ENCODE peak calls at places on chromosomes 6 and 20, in six cellular contexts. U is suprapubic skin, M is B cell, O is cardiac fibroblast, Y is cardiac muscle cell, L is A549. J is an unnamed sample.

GRCh38 chr6:145508107-145508506 is 227.2 kb downstream of the EPM2A start:
- DNase-seq in Y (no peak), M (no peak), L (peak; percentile 3), O (peak; percentile 2), U (no peak), J (no peak)

GRCh38 chr6:168370310-168370991 is 50.9 kb upstream of the DACT2 start:
- DNase-seq in Y (peak; percentile 81), M (peak; percentile 37), O (peak; percentile 44), U (peak; percentile 80), L (peak; percentile 50), J (no peak)

GRCh38 chr6:157670466-157671186 is 152.4 kb upstream of the SNX9 start:
- DNase-seq in O (no peak), L (no peak), U (no peak), Y (no peak), M (no peak), J (no peak)

GRCh38 chr6:162785632-162786242 is 58.0 kb downstream of the PACRG start:
- DNase-seq in U (no peak), L (no peak), M (no peak), Y (peak; percentile 3), O (no peak), J (no peak)

GRCh38 chr20:35311409-35311808 is 19.2 kb upstream of the FAM83C start:
- DNase-seq in Y (no peak), M (no peak), L (peak; percentile 69), O (peak; percentile 73), U (no peak), J (no peak)

GRCh38 chr20:24814556-24815195 is 134.4 kb upstream of the CST7 start:
- DNase-seq in M (no peak), U (no peak), O (no peak), L (no peak), Y (no peak), J (no peak)

GRCh38 chr6:15288856-15289255 is 43.0 kb downstream of the JARID2 start:
- DNase-seq in U (no peak), Y (no peak), L (no peak), O (no peak), M (no peak), J (no peak)

GRCh38 chr6:113428702-113429101 is 428.4 kb upstream of the MARCKS start:
- DNase-seq in O (peak; percentile 49), L (no peak), Y (no peak), U (no peak), M (no peak), J (no peak)

GRCh38 chr6:1870902-1871301 is 261.2 kb downstream of the FOXC1 start:
- DNase-seq in M (no peak), U (no peak), Y (no peak), L (no peak), O (no peak), J (no peak)

GRCh38 chr6:34970487-34970886 is 81.4 kb downstream of the ANKS1A start:
- DNase-seq in Y (no peak), U (no peak), O (no peak), M (no peak), L (no peak), J (no peak)

GRCh38 chr6:30931959-30932645 is at the start of gene SFTA2:
- DNase-seq in M (no peak), U (no peak), O (no peak), L (no peak), Y (no peak), J (no peak)

GRCh38 chr20:6298049-6298448 is 175.2 kb upstream of the FERMT1 start:
- DNase-seq in O (no peak), M (no peak), Y (peak; percentile 93), L (no peak), U (no peak), J (no peak)

GRCh38 chr6:3032986-3033385 is 33.3 kb downstream of the NQO2 start:
- DNase-seq in Y (no peak), U (no peak), O (peak; percentile 69), M (no peak), L (peak; percentile 42), J (no peak)

GRCh38 chr20:41509316-41509715 is 108.9 kb downstream of the CHD6 start:
- DNase-seq in U (no peak), L (no peak), M (no peak), Y (no peak), O (no peak), J (no peak)

GRCh38 chr20:47574616-47575401 is 73.1 kb downstream of the NCOA3 start:
- DNase-seq in M (peak; percentile 34), L (peak; percentile 80), O (peak; percentile 34), U (no peak), Y (peak; percentile 23), J (no peak)

GRCh38 chr20:11232896-11233295 is 559.1 kb upstream of the JAG1 start:
- DNase-seq in Y (no peak), L (no peak), M (no peak), U (no peak), O (no peak), J (no peak)

GRCh38 chr6:166998256-166999144 is 697 bp upstream of the CEP43 start:
- DNase-seq in U (peak; percentile 69), O (peak; percentile 4), L (peak; percentile 2), Y (no peak), M (peak; percentile 33), J (peak; percentile 39)

GRCh38 chr20:61291166-61291829 is 39.2 kb downstream of the CDH4 start:
- DNase-seq in O (no peak), L (no peak), M (no peak), Y (no peak), U (no peak), J (no peak)

GRCh38 chr6:84926756-84927155 is 162.4 kb upstream of the TBX18 start:
- DNase-seq in M (no peak), Y (no peak), O (peak; percentile 70), U (no peak), L (no peak), J (no peak)

GRCh38 chr6:154528286-154528915 is 17.9 kb upstream of the CNKSR3 start:
- DNase-seq in U (no peak), Y (no peak), M (no peak), L (no peak), O (no peak), J (no peak)

GRCh38 chr6:122673345-122673961 is 63.2 kb downstream of the PKIB start:
- DNase-seq in U (no peak), O (no peak), Y (no peak), L (no peak), M (no peak), J (no peak)

GRCh38 chr20:1375515-1375914 is 17.3 kb downstream of the FKBP1A start:
- DNase-seq in M (no peak), U (no peak), L (no peak), Y (no peak), O (peak; percentile 81), J (no peak)

GRCh38 chr6:4884646-4885427 is 108.6 kb downstream of the CDYL start:
- DNase-seq in O (no peak), L (no peak), M (peak; percentile 24), U (no peak), Y (no peak), J (no peak)

GRCh38 chr20:25195962-25196700 is 619 bp downstream of the ENTPD6 start:
- DNase-seq in L (peak; percentile 32), Y (peak; percentile 42), O (peak; percentile 17), M (no peak), U (peak; percentile 80), J (no peak)

DNA sequence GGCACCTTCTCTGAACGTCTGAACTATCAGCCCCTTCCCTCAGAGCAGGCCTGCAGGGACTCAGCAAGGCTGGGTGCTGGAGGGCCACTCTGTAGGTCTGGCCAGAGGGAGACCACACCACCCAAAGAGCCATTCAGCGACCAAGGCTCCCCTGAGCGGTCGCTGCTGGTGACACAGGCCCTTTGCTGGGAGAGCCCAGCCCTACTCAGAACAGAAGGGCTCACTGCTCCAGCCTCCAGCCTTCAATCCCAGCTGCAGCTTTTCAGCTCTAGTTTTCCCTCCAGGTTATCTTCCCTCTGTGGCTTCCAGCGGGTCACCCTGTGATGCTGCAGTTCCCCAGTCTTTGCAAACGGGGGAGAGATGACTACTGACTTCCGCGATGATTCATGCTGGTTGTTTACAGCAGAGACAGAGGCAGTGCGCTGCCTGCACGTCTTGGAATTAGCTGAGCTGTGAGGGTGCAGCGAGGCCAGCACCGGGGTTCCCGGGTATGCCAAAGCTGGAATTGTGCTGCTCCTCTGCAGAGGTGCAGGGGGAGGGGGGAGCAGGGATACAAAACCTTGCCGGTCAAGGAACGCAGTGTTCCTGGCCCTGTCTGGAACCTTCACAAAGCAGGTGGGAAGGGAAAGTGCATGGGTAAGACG is 161.4 kb downstream of the LY86 start:
- DNase-seq in M (no peak), O (peak; percentile 77), L (peak; percentile 48), U (no peak), Y (peak; percentile 20), J (no peak)
- TF ChIP-seq CTCF in M (no peak), O (no peak), L (no peak), U (no peak), Y (no peak), J (no peak)

DNA sequence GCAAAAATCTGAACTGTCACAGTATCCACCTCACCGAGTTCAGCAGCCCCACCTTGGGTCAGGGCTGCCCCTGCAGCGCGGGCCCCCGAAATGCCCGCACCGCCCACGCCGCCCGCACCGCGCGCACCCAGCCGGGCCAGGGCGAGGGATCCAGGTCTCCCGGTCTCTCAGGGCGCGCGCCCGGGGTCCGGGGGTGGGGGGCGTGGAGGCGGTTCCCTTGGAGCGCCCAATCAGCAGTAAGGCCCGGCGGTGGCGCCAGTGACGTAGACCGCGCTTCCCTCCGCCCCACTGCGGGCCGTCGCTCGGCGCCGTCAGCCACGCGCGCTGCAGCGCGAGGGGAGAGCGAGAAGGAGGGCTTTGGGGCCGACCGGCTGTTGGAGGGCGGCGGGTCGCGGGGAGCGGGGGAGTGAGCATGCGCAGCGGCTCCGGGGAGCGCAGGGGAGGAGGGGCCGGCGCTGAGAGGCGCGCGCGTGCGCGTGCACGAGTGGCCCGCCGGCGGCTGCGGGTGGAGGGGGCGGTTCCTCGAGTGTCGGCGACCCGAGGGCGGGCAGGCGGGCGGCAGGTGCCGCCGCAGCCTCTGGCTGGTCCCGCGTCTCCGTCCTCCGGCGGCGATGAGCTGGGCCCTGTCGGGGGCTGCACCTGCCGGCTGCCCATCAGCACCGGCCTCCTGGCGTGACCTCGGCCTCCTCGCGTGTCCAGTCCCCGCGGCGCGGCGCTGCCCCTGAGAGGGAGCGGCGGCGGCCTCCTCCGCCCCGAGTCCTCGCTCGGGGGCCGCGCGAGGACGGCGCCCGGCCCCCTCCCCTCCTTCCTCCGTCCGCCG is at the start of gene TMEM170B:
- DNase-seq in U (peak; percentile 95), L (peak; percentile 89), O (peak; percentile 56), M (peak; percentile 100), Y (peak; percentile 96), J (peak; percentile 98)
- TF ChIP-seq CTCF in U (no peak), L (no peak), O (no peak), M (no peak), Y (no peak), J (no peak)

DNA sequence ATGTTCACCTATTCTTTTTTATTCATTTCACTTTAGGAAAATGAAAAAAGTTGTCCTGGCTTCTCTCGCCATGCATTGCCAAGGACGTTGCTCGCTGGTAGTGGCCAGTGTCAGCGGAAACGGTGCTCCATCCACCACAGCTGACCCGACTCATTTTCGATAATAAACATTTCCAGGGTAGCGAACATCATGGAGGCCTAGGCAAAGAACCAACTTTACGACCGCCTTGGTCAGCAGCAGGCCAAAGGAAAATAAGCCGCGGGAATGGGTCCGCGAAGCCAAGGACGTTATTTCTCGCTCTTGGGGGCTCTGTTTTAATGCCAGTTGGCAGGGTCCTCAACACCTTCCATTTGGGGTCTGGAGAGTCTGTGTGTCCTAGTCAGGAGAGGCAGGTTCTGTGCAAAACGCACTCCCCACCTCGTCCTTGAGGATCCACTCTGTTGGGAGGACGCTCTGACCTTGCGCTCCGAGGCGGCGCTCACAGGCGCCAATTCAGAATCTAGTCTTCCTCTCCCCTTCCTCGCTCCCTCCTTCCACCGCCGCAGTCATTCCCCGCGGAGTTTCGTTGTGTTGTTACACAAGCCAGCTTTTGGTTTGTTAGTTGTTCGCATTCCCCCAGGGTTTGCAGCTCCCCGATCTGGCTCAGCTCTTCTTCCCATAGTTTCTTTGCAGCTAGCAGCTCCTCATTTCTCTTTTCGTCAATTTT is 4.1 kb upstream of the PAX1 start:
- DNase-seq in U (no peak), M (no peak), O (no peak), Y (no peak), L (no peak), J (no peak)
- TF ChIP-seq CTCF in U (no peak), M (no peak), O (no peak), Y (no peak), L (no peak), J (no peak)

GRCh38 chr20:62817975-62818591 is 1.2 kb downstream of the COL9A3 start:
- DNase-seq in L (no peak), U (no peak), M (no peak), Y (no peak), O (no peak), J (no peak)
- TF ChIP-seq CTCF in L (no peak), U (no peak), M (no peak), Y (no peak), O (no peak), J (no peak)